ENCODE peak calls at places on chromosomes 11 and 22, in seven cellular contexts. E is PC-3, O is coronary artery, I is ascending aorta, D is cardiac fibroblast, M is choroid plexus epithelial cell, A is kidney. T is an unnamed sample.

GRCh38 chr11:122864386-122864785 is 18.2 kb upstream of the JHY start:
- DNase-seq in E (no peak), D (peak), O (no peak), A (no peak), M (no peak), I (no peak), T (no peak)

GRCh38 chr22:23833017-23833795 is 5.6 kb downstream of the DERL3 start:
- DNase-seq in O (peak), E (no peak), D (no peak), A (peak), I (no peak), M (no peak), T (no peak)

GRCh38 chr22:18056802-18057474 is 20.9 kb upstream of the PEX26 start:
- DNase-seq in I (no peak), A (peak), D (no peak), E (no peak), O (no peak), M (no peak), T (no peak)

GRCh38 chr11:17781221-17781620 is 46.6 kb downstream of the KCNC1 start:
- DNase-seq in O (no peak), E (no peak), M (no peak), I (no peak), D (no peak), A (no peak), T (no peak)

GRCh38 chr11:60848714-60849151 is 6.8 kb downstream of the CCDC86 start:
- DNase-seq in E (no peak), M (no peak), O (no peak), I (no peak), A (no peak), D (no peak), T (no peak)

GRCh38 chr11:77081976-77082836 is 15.4 kb downstream of the CAPN5 start:
- DNase-seq in O (no peak), E (no peak), D (no peak), I (no peak), M (no peak), A (peak), T (no peak)

GRCh38 chr11:1310315-1310687 is 869 bp upstream of the TOLLIP start:
- DNase-seq in A (no peak), D (no peak), M (no peak), E (no peak), O (no peak), I (no peak), T (no peak)

GRCh38 chr11:112320668-112321067 is 60.0 kb upstream of the PLET1 start:
- DNase-seq in D (peak), O (peak), M (peak), E (peak), A (peak), I (peak), T (peak)

GRCh38 chr22:38564669-38565068 is 5.3 kb downstream of the DMC1 start:
- DNase-seq in M (no peak), E (no peak), A (no peak), D (no peak), O (no peak), I (peak), T (no peak)

GRCh38 chr11:59201376-59201775 is 11.4 kb downstream of the MPEG1 start:
- DNase-seq in D (no peak), A (no peak), O (no peak), I (no peak), M (no peak), E (peak), T (peak)
- TF ChIP-seq CTCF in D (peak), A (peak), O (no peak), I (no peak), M (peak), E (peak), T (peak)

GRCh38 chr11:67118801-67119576 is at the start of gene KDM2A:
- DNase-seq in E (peak), A (peak), I (peak), D (peak), M (peak), O (peak), T (peak)
- TF ChIP-seq CTCF in E (no peak), A (peak), I (no peak), D (no peak), M (no peak), O (peak), T (peak)

DNA sequence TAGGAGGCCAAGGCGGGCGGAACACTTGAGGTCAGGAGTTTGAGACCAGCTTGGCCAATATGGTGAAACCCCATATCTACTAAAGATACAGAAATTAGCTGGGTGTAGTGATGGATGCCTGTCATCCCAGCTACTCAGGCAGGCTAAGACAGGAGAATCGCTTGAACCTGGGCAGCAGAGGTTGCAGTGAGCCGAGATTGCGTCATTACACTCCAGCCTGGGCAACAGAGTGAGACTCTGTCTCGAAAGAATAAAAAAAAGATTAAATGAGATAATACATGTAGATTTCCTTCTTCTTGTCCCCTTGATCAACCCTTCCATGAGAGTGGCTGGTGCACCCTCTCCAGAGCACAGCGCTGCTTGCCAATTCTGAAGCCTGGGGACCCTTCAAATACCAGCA is 106.9 kb downstream of the ST3GAL4 start:
- DNase-seq in E (no peak), D (no peak), O (no peak), M (no peak), I (no peak), A (no peak), T (no peak)
- TF ChIP-seq CTCF in E (no peak), D (no peak), O (no peak), M (no peak), I (no peak), A (no peak), T (no peak)

DNA sequence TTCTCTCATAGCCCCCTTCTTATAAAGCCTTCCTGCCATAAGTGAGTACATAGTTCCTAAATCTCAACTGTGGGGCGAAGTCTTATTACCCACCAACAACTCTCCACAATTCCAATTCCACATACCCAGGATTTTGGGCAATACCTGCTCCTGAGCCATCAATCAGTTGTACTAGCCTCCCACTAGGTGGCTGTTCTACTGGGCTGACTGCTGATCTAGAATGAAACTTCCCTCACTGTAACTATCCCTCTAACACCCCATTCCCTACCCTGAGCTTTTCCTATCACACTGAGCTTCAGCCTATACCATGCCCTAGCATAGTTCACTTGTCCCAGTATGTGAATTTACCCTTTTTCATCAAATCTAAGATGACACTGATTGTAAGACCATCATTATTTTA is 52.5 kb downstream of the RRAS2 start:
- DNase-seq in E (peak), D (no peak), M (no peak), O (no peak), I (no peak), A (no peak), T (no peak)
- TF ChIP-seq CTCF in E (peak), D (peak), M (peak), O (no peak), I (no peak), A (no peak), T (no peak)

DNA sequence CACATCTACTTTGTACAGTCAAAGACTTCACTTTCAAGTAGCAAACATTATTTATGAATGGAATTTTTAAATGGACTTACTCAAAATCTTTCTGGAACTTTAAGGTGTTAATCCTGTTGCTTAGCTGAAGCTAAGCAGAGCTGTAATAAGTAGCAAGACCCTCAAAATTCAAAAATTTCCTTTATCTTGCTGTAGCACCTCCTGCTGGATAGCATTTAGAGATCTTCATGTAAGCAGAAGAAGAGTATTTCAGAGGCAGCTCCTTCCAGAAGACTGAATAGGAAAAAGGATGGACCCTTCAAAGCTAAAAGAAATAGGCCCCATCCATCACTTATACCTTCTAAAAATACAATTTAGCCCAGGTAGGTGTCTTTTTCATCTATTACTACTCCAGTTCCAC is 3.4 kb downstream of the PHF21A start:
- DNase-seq in I (no peak), O (no peak), D (no peak), E (no peak), M (no peak), A (no peak), T (no peak)
- TF ChIP-seq CTCF in I (no peak), O (no peak), D (peak), E (peak), M (peak), A (no peak), T (peak)